ENCODE peak calls at places on chromosomes 2 and 18, in seven cellular contexts. J is CD4-positive, alpha-beta memory T cell; P is CD8-positive, alpha-beta T cell; E is lower lobe of right lung; C is RWPE1; H is breast epithelium; L is pancreas. Z is an unnamed sample.

GRCh38 chr2:212242739-212243138 is 295.9 kb downstream of the ERBB4 start:
- DNase-seq in J (no peak), P (no peak), E (no peak), C (no peak), H (no peak), L (no peak), Z (no peak)

GRCh38 chr2:96412307-96413066 is 76.9 kb downstream of the NCAPH start:
- DNase-seq in J (no peak), P (no peak), E (no peak), C (no peak), H (no peak), L (no peak), Z (no peak)

GRCh38 chr2:15797231-15797945 is 143.0 kb upstream of the MYCN start:
- DNase-seq in J (no peak), P (no peak), E (no peak), C (no peak), H (no peak), L (no peak), Z (no peak)

GRCh38 chr2:74006424-74006823 is 21.7 kb downstream of the TET3 start:
- DNase-seq in J (no peak), P (no peak), E (no peak), C (no peak), H (no peak), L (no peak), Z (no peak)

GRCh38 chr2:189658808-189659207 is 2.5 kb upstream of the ASNSD1 start:
- DNase-seq in J (no peak), P (no peak), E (peak), C (no peak), H (no peak), L (no peak), Z (no peak)

GRCh38 chr2:163735692-163736432 is at the start of gene FIGN:
- DNase-seq in J (no peak), P (no peak), E (peak), C (peak), H (peak), L (peak), Z (no peak)

GRCh38 chr18:35549515-35549914 is 32.0 kb upstream of the GALNT1 start:
- DNase-seq in J (no peak), P (no peak), E (no peak), C (no peak), H (no peak), L (no peak), Z (no peak)

GRCh38 chr2:71454221-71455010 is 1.1 kb downstream of the DYSF start:
- DNase-seq in J (no peak), P (no peak), E (no peak), C (no peak), H (no peak), L (no peak), Z (no peak)

GRCh38 chr18:42578781-42579180 is 536.7 kb downstream of the RIT2 start:
- DNase-seq in J (no peak), P (no peak), E (no peak), C (no peak), H (no peak), L (no peak), Z (no peak)

GRCh38 chr2:217666338-217666737 is 336.5 kb downstream of the TNS1 start:
- DNase-seq in J (no peak), P (no peak), E (no peak), C (no peak), H (no peak), L (no peak), Z (no peak)

GRCh38 chr2:241314181-241314932 is 1.1 kb downstream of the HDLBP start:
- DNase-seq in J (no peak), P (no peak), E (no peak), C (peak), H (no peak), L (no peak), Z (no peak)

GRCh38 chr2:67436221-67436620 is 39.1 kb downstream of the ETAA1 start:
- DNase-seq in J (no peak), P (no peak), E (no peak), C (no peak), H (no peak), L (no peak), Z (no peak)

GRCh38 chr2:232772540-232772939 is 3.8 kb downstream of the KCNJ13 start:
- DNase-seq in J (no peak), P (no peak), E (no peak), C (no peak), H (no peak), L (no peak), Z (no peak)

GRCh38 chr18:34522627-34523026 is 187.5 kb upstream of the DTNA start:
- DNase-seq in J (no peak), P (no peak), E (no peak), C (no peak), H (no peak), L (peak), Z (no peak)

GRCh38 chr2:15748736-15749323 is 157.2 kb downstream of the DDX1 start:
- DNase-seq in J (no peak), P (no peak), E (no peak), C (no peak), H (no peak), L (no peak), Z (no peak)

GRCh38 chr2:239916205-239917127 is 108.7 kb downstream of the NDUFA10 start:
- DNase-seq in J (no peak), P (peak), E (no peak), C (no peak), H (no peak), L (no peak), Z (no peak)

GRCh38 chr18:78984941-78985784 is 5.5 kb downstream of the SALL3 start:
- DNase-seq in J (no peak), P (no peak), E (no peak), C (peak), H (no peak), L (no peak), Z (peak)

GRCh38 chr18:62566199-62566598 is 43.4 kb downstream of the ZCCHC2 start:
- DNase-seq in J (no peak), P (no peak), E (no peak), C (no peak), H (no peak), L (no peak), Z (no peak)

GRCh38 chr2:205780645-205781044 is 98.3 kb downstream of the NRP2 start:
- DNase-seq in J (no peak), P (no peak), E (no peak), C (no peak), H (no peak), L (no peak), Z (no peak)

GRCh38 chr2:38697116-38697840 is 31.4 kb downstream of the GALM start:
- DNase-seq in J (peak), P (peak), E (no peak), C (no peak), H (peak), L (no peak), Z (no peak)

GRCh38 chr18:12278765-12279682 is 24.9 kb downstream of the CIDEA start:
- DNase-seq in J (no peak), P (no peak), E (peak), C (peak), H (peak), L (no peak), Z (no peak)

DNA sequence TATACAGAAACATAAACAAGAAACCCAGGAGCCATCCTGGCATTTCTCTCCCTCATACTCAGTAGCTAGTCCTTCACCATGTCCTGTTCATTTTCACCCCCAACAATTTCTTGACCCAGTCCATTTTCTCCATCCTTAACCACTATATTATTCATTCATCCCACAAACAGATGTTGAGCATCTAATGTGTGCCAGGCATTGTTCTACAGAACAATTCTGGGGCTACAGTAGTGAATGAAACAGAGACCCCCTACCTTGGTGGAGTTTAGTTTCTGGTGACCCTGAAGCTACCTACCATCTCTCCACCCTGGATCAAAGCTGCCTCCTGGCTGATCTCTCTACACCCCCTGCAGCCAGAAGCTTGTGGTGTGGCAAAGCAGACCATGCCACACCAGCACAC is 27.5 kb upstream of the BZW1 start:
- DNase-seq in J (no peak), P (no peak), E (no peak), C (no peak), H (no peak), L (no peak), Z (no peak)
- H3K27ac ChIP-seq in J (no peak), P (no peak), E (no peak), C (no peak), H (no peak), L (no peak), Z (no peak)

DNA sequence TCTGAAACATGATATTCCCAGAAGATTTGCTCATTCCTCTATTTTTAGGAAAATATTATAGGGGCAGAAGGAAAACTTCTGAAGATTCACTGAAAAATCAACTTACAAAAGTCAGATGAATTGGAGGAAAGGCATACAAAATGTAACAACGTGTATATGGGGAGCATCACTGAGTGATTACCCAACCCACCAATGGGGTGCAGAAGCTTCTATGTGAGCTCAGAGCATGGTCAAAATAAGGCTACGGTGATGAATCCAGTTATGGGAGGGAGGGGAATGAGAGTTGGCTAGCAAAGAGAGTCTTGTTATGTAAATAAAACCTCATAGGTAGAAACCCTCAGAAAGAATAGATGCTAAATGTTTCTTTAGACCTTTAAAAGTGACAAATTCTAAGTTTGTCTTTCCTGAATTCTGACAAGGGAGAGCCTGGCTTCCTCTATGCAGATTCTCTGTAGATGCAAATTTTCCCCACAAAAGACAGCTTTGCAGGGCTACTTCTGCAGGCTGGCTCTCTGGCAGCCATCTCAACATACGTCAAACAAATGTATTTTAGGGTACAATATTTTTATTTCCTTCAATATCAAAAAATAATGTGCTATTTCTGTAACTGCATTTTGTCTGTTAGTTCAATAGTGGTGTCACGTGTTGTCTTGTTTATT is 171.4 kb upstream of the NDUFV2 start:
- DNase-seq in J (no peak), P (no peak), E (no peak), C (no peak), H (no peak), L (no peak), Z (no peak)
- H3K27ac ChIP-seq in J (no peak), P (no peak), E (no peak), C (no peak), H (no peak), L (no peak), Z (no peak)

GRCh38 chr2:17593841-17594482 is 53.5 kb downstream of the VSNL1 start:
- DNase-seq in J (no peak), P (no peak), E (no peak), C (no peak), H (no peak), L (no peak), Z (no peak)
- H3K27ac ChIP-seq in J (no peak), P (no peak), E (no peak), C (no peak), H (no peak), L (no peak), Z (no peak)

GRCh38 chr2:200397785-200398184 is 91.3 kb downstream of the SPATS2L start:
- DNase-seq in J (no peak), P (no peak), E (no peak), C (no peak), H (no peak), L (no peak), Z (no peak)
- H3K27ac ChIP-seq in J (no peak), P (no peak), E (no peak), C (no peak), H (no peak), L (no peak), Z (no peak)

GRCh38 chr18:26901020-26901419 is 35.5 kb upstream of the AQP4 start:
- DNase-seq in J (no peak), P (no peak), E (no peak), C (no peak), H (no peak), L (no peak), Z (no peak)

GRCh38 chr18:26902296-26902695 is 36.8 kb upstream of the AQP4 start:
- DNase-seq in J (no peak), P (no peak), E (no peak), C (no peak), H (no peak), L (no peak), Z (no peak)
- H3K27ac ChIP-seq in J (no peak), P (no peak), E (no peak), C (no peak), H (no peak), L (no peak), Z (no peak)

GRCh38 chr18:1034971-1035370 is 130.3 kb downstream of the ADCYAP1 start:
- DNase-seq in J (no peak), P (no peak), E (no peak), C (no peak), H (no peak), L (no peak), Z (no peak)
- H3K27ac ChIP-seq in J (no peak), P (no peak), E (no peak), C (no peak), H (no peak), L (no peak), Z (no peak)

Z was measured in naive thymus-derived CD4-positive, alpha-beta T cell.